ENCODE peak calls at places on chromosome 19, in six cellular contexts. Z is smooth muscle cell of the brain vasculature; E is stimulated activated CD4-positive, alpha-beta T cell treated with anti-CD3 and anti-CD28 coated beads, TNF-alpha, amount 100 ng/mL, for 48 hours; J is GM04504; Q is uterus; N is aorta. G is an unnamed sample.

GRCh38 chr19:48603850-48604249 is 2.7 kb upstream of the SPACA4 start:
- DNase-seq in Z (no peak), N (no peak), Q (no peak), J (no peak), E (no peak), G (no peak)

GRCh38 chr19:54094601-54095000 is 6.0 kb downstream of the OSCAR start:
- DNase-seq in J (no peak), Q (no peak), Z (no peak), N (peak), E (no peak), G (no peak)

GRCh38 chr19:10306327-10306726 is 3.3 kb downstream of the ZGLP1 start:
- DNase-seq in Q (no peak), E (no peak), N (no peak), J (no peak), Z (no peak), G (no peak)

GRCh38 chr19:30924670-30925069 is 424.6 kb downstream of the TSHZ3 start:
- DNase-seq in N (no peak), J (no peak), E (no peak), Q (no peak), Z (no peak), G (no peak)

GRCh38 chr19:47569331-47569730 is 3.6 kb downstream of the ZNF541 start:
- DNase-seq in Q (no peak), N (no peak), J (no peak), Z (no peak), E (no peak), G (no peak)

GRCh38 chr19:53537523-53538377 is at the start of gene ZNF331:
- DNase-seq in Z (no peak), N (peak), E (peak), Q (peak), J (no peak), G (no peak)

GRCh38 chr19:31519216-31519615 is 170.0 kb upstream of the TSHZ3 start:
- DNase-seq in J (no peak), Z (no peak), N (no peak), Q (no peak), E (no peak), G (no peak)

GRCh38 chr19:18741566-18742121 is 49.5 kb downstream of the COMP start:
- DNase-seq in Z (no peak), Q (peak), J (no peak), N (no peak), E (no peak), G (no peak)

GRCh38 chr19:46618670-46619231 is 6.1 kb downstream of the PTGIR start:
- DNase-seq in N (no peak), Z (no peak), Q (no peak), E (no peak), J (no peak), G (no peak)

GRCh38 chr19:1384478-1385110 is 887 bp downstream of the NDUFS7 start:
- DNase-seq in Q (no peak), Z (no peak), N (no peak), J (no peak), E (no peak), G (no peak)

GRCh38 chr19:31274964-31275319 is 74.3 kb downstream of the TSHZ3 start:
- DNase-seq in N (no peak), J (no peak), Q (no peak), E (no peak), Z (no peak), G (no peak)

GRCh38 chr19:39645800-39646411 is 9.8 kb upstream of the LGALS16 start:
- DNase-seq in J (no peak), E (peak), Z (no peak), Q (no peak), N (no peak), G (no peak)

GRCh38 chr19:37007587-37008220 is 70.5 kb upstream of the ZNF420 start:
- DNase-seq in Q (no peak), J (no peak), E (peak), Z (no peak), N (peak), G (no peak)

GRCh38 chr19:49117677-49118564 is 1.0 kb downstream of the C19orf73 start:
- DNase-seq in E (no peak), J (no peak), Q (no peak), Z (no peak), N (no peak), G (no peak)

GRCh38 chr19:55585658-55586339 is 5.2 kb upstream of the ZNF579 start:
- DNase-seq in Z (peak), Q (peak), J (no peak), E (peak), N (peak), G (no peak)

GRCh38 chr19:57241181-57241580 is 749 bp downstream of the ZNF805 start:
- DNase-seq in N (no peak), Q (no peak), J (no peak), E (no peak), Z (no peak), G (no peak)

GRCh38 chr19:10137751-10138682 is 18.3 kb upstream of the EIF3G start:
- DNase-seq in J (no peak), Q (no peak), Z (no peak), N (no peak), E (no peak), G (no peak)

GRCh38 chr19:13099073-13099999 is 3.3 kb downstream of the LYL1 start:
- DNase-seq in J (peak), Q (peak), Z (no peak), E (peak), N (peak), G (no peak)

GRCh38 chr19:51019544-51019925 is at the start of gene KLK10:
- DNase-seq in Z (no peak), N (peak), J (no peak), Q (no peak), E (no peak), G (no peak)

GRCh38 chr19:2254052-2254872 is 2.0 kb downstream of the JSRP1 start:
- DNase-seq in Z (no peak), J (no peak), N (no peak), Q (no peak), E (no peak), G (no peak)

GRCh38 chr19:7901337-7901736 is 2.3 kb upstream of the MAP2K7 start:
- DNase-seq in Q (no peak), Z (no peak), J (no peak), E (no peak), N (no peak), G (no peak)

GRCh38 chr19:572891-573825 is 762 bp downstream of the BSG start:
- DNase-seq in N (peak), J (no peak), Z (no peak), Q (peak), E (no peak), G (no peak)

GRCh38 chr19:2549701-2550191 is 73.8 kb downstream of the GADD45B start:
- DNase-seq in J (peak), Z (no peak), N (peak), Q (peak), E (no peak), G (no peak)

GRCh38 chr19:872266-872951 is 12.9 kb downstream of the CFD start:
- DNase-seq in Z (no peak), Q (peak), E (peak), J (peak), N (no peak), G (no peak)

GRCh38 chr19:3276341-3276799 is 51.9 kb downstream of the CELF5 start:
- DNase-seq in N (no peak), J (no peak), E (peak), Z (no peak), Q (no peak), G (no peak)

GRCh38 chr19:21749090-21749489 is 18.3 kb downstream of the ZNF100 start:
- DNase-seq in Z (no peak), Q (no peak), J (no peak), N (no peak), E (no peak), G (no peak)

GRCh38 chr19:42282036-42282762 is 13.1 kb downstream of the CIC start:
- DNase-seq in Q (no peak), E (no peak), J (no peak), N (no peak), Z (no peak), G (no peak)

GRCh38 chr19:41373993-41374392 is 2.3 kb upstream of the TMEM91 start:
- DNase-seq in Z (peak), E (no peak), J (peak), N (peak), Q (peak), G (no peak)

GRCh38 chr19:29810504-29810871 is 1.3 kb upstream of the CCNE1 start:
- DNase-seq in Z (no peak), E (no peak), Q (peak), J (peak), N (peak), G (no peak)

G was measured in amniotic stem cell.